ENCODE peak calls at places on chromosomes 1 and 21, in four cellular contexts. A is SK-N-SH, L is K562, J is GM12878. S is an unnamed sample.

GRCh38 chr1:59557549-59557885 is 257.2 kb upstream of the HOOK1 start:
- DNase-seq in A (no peak), L (no peak), J (no peak), S (no peak)

GRCh38 chr21:37878946-37879660 is 37.2 kb downstream of the KCNJ6 start:
- DNase-seq in A (no peak), L (peak), J (no peak), S (no peak)

GRCh38 chr1:111448482-111448917 is 556 bp downstream of the WDR77 start:
- DNase-seq in A (no peak), L (peak), J (no peak), S (no peak)

GRCh38 chr1:101474039-101474665 is 237.3 kb downstream of the S1PR1 start:
- DNase-seq in A (peak), L (peak), J (no peak), S (peak)

GRCh38 chr1:235739124-235739523 is 89.5 kb upstream of the GNG4 start:
- DNase-seq in A (no peak), L (no peak), J (no peak), S (no peak)

GRCh38 chr1:171939730-171940129 is 98.4 kb downstream of the DNM3 start:
- DNase-seq in A (no peak), L (no peak), J (no peak), S (no peak)

GRCh38 chr1:152495066-152495675 is 15.4 kb upstream of the LCE5A start:
- DNase-seq in A (peak), L (peak), J (no peak), S (no peak)

GRCh38 chr1:175839678-175840669 is 96.6 kb upstream of the TNR start:
- DNase-seq in A (peak), L (no peak), J (no peak), S (no peak)

GRCh38 chr1:41305576-41306365 is 55.5 kb upstream of the FOXO6 start:
- DNase-seq in A (no peak), L (no peak), J (no peak), S (no peak)

GRCh38 chr1:58047265-58047858 is 499.2 kb downstream of the OMA1 start:
- DNase-seq in A (peak), L (peak), J (no peak), S (peak)

GRCh38 chr1:117534995-117535467 is 70.8 kb upstream of the TENT5C start:
- DNase-seq in A (peak), L (peak), J (peak), S (peak)

GRCh38 chr1:30232288-30232899 is 491.0 kb downstream of the MATN1 start:
- DNase-seq in A (no peak), L (peak), J (no peak), S (peak)

GRCh38 chr21:15051652-15052554 is 12.9 kb downstream of the NRIP1 start:
- DNase-seq in A (no peak), L (no peak), J (no peak), S (no peak)

GRCh38 chr1:7265771-7266371 is 480.6 kb downstream of the CAMTA1 start:
- DNase-seq in A (peak), L (no peak), J (no peak), S (no peak)

GRCh38 chr1:14590781-14591180 is 7.7 kb upstream of the KAZN start:
- DNase-seq in A (no peak), L (peak), J (no peak), S (peak)

GRCh38 chr1:220680085-220680687 is 10.0 kb upstream of the C1orf115 start:
- DNase-seq in A (peak), L (peak), J (no peak), S (no peak)

GRCh38 chr1:47705517-47706130 is 267.8 kb downstream of the FOXD2 start:
- DNase-seq in A (no peak), L (no peak), J (no peak), S (no peak)

GRCh38 chr1:63087966-63088365 is 234.4 kb upstream of the FOXD3 start:
- DNase-seq in A (peak), L (peak), J (no peak), S (peak)

GRCh38 chr1:24735619-24736375 is 9.4 kb upstream of the CLIC4 start:
- DNase-seq in A (peak), L (no peak), J (no peak), S (no peak)

GRCh38 chr1:36093919-36094318 is 5.2 kb downstream of the ADPRS start:
- DNase-seq in A (peak), L (no peak), J (no peak), S (no peak)

GRCh38 chr21:31537872-31538576 is 121.5 kb upstream of the SOD1 start:
- DNase-seq in A (no peak), L (no peak), J (no peak), S (peak)

GRCh38 chr1:30596470-30596869 is 126.9 kb downstream of the MATN1 start:
- DNase-seq in A (no peak), L (no peak), J (no peak), S (no peak)

GRCh38 chr1:30196457-30196856 is 526.9 kb downstream of the MATN1 start:
- DNase-seq in A (no peak), L (no peak), J (no peak), S (no peak)

GRCh38 chr1:78703806-78704205 is 54.2 kb downstream of the IFI44 start:
- DNase-seq in A (no peak), L (no peak), J (no peak), S (no peak)

GRCh38 chr1:163656367-163656766 is 334.6 kb downstream of the NUF2 start:
- DNase-seq in A (no peak), L (no peak), J (no peak), S (no peak)

GRCh38 chr1:157001304-157001703 is 44.2 kb downstream of the ARHGEF11 start:
- DNase-seq in A (no peak), L (no peak), J (no peak), S (no peak)

GRCh38 chr1:53525595-53525994 is 66.4 kb downstream of the DMRTB1 start:
- DNase-seq in A (peak), L (peak), J (no peak), S (peak)

GRCh38 chr1:232385221-232385620 is 244.7 kb downstream of the SIPA1L2 start:
- DNase-seq in A (no peak), L (no peak), J (no peak), S (no peak)

GRCh38 chr1:38551318-38551717 is 308.3 kb downstream of the RRAGC start:
- DNase-seq in A (no peak), L (no peak), J (no peak), S (no peak)

GRCh38 chr1:2313651-2314296 is 77.6 kb downstream of the MORN1 start:
- DNase-seq in A (no peak), L (no peak), J (no peak), S (no peak)

GRCh38 chr1:159830737-159831136 is 4.1 kb downstream of the SLAMF8 start:
- DNase-seq in A (no peak), L (no peak), J (no peak), S (no peak)

GRCh38 chr1:195569934-195570333 is 1038.3 kb downstream of the KCNT2 start:
- DNase-seq in A (no peak), L (no peak), J (no peak), S (no peak)

GRCh38 chr1:183676515-183677189 is 23.5 kb upstream of the APOBEC4 start:
- DNase-seq in A (peak), L (no peak), J (no peak), S (no peak)

GRCh38 chr1:52203935-52204625 is 62.2 kb downstream of the ZFYVE9 start:
- DNase-seq in A (no peak), L (no peak), J (no peak), S (no peak)

GRCh38 chr1:52210044-52210443 is 68.2 kb downstream of the ZFYVE9 start:
- DNase-seq in A (no peak), L (no peak), J (no peak), S (no peak)

GRCh38 chr1:52204696-52205095 is 62.8 kb downstream of the ZFYVE9 start:
- DNase-seq in A (no peak), L (no peak), J (peak), S (no peak)

DNA sequence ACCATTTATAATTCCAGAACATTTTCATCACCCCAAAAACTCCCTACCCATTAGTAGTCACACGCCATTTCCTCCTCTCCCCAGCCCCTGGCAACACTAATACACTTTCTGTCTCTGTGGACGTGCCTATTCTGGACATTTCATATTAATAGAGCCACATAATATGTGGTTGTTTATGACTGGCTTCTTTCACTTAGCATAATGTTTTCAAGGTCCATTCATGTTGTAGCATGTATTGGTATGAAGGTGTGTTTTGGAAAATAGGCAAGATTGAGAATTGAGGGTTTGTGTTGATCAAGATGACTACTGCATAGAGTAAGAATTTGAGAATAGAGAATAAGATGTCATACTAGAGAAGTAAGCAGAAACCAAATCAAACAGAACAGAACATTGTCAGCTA is 67.5 kb downstream of the ZFYVE9 start:
- DNase-seq in A (no peak), L (no peak), J (no peak), S (no peak)
- TF ChIP-seq USF1 in A (no peak), L (no peak), J (no peak), S (no peak)

DNA sequence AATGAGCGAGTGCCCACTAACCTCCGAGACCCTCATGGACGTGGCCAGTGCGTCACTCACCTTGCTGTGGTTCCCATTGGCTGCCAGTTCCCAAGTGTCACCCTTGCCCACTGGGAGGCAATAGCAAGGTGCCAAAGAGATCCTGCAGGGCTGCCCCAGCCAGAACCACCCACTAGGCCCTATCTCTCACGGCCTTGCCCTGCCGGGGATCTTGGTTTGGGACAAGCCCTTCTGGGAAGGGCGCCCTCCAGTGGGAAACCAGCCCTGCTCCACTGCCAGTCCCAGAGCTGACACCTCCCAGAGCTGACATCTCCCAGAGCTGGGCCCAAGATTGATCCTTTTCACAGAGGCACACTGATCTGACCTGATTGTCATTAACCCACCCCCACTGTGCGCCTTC is 2.1 kb upstream of the SELENON start:
- DNase-seq in A (peak), L (peak), J (no peak), S (peak)
- TF ChIP-seq USF1 in A (no peak), L (no peak), J (no peak), S (no peak)

DNA sequence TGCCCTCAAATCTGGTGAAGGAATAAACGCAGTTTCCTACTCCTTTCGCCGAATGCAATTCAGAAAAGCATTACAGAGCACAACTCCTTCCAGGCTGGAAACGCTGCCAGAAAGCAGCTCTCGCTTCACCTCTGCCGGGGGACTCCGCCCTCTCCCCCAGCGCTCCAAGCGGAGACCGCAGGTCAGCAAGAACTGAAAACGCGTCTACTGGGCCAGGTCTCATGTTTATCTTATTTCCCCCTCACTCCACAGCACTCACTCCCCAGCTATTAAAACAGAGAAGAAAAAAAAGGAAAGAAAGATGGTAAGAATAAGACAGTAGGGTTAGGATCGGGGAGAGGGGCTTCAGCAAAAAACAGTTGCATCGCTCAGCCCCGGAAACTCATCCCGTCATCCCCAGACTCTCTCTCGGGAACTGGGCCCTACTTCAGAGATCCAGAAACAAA is 833 bp upstream of the RCOR3 start:
- DNase-seq in A (peak), L (peak), J (no peak), S (peak)
- TF ChIP-seq USF1 in A (no peak), L (no peak), J (no peak), S (peak)

GRCh38 chr1:3390291-3390690 is 64.2 kb upstream of the ARHGEF16 start:
- DNase-seq in A (no peak), L (no peak), J (no peak), S (no peak)
- TF ChIP-seq USF1 in A (no peak), L (no peak), J (no peak), S (no peak)